ENCODE peak calls at places on chromosomes 12 and 14, in eight cellular contexts. M is RWPE2; H is Caco-2; R is nephron progenitor cell; L is mesothelial cell of epicardium; Z is CD8-positive, alpha-beta T cell; D is A549; J is psoas muscle. W is an unnamed sample.

GRCh38 chr12:100591979-100592378 is 18.5 kb downstream of the GAS2L3 start:
- DNase-seq in J (no peak), L (no peak), R (no peak), D (no peak), Z (no peak), H (no peak), M (no peak), W (no peak)

GRCh38 chr12:39401459-39401858 is 41.5 kb downstream of the KIF21A start:
- DNase-seq in M (no peak), J (no peak), R (no peak), Z (no peak), L (no peak), D (no peak), H (no peak), W (no peak)

GRCh38 chr12:111407371-111408115 is 1.8 kb downstream of the SH2B3 start:
- DNase-seq in H (no peak), Z (no peak), J (no peak), L (no peak), M (no peak), D (no peak), R (peak), W (no peak)

GRCh38 chr14:23186913-23187654 is 3.6 kb upstream of the SLC7A8 start:
- DNase-seq in M (no peak), Z (no peak), J (no peak), D (peak), H (peak), R (peak), L (no peak), W (no peak)

GRCh38 chr12:64236549-64236948 is 14.5 kb upstream of the KICS2 start:
- DNase-seq in M (no peak), Z (no peak), L (no peak), R (no peak), D (peak), J (no peak), H (peak), W (no peak)

GRCh38 chr14:102804858-102805257 is 27.6 kb downstream of the TRAF3 start:
- DNase-seq in D (no peak), M (no peak), Z (no peak), H (no peak), J (no peak), R (no peak), L (no peak), W (no peak)

GRCh38 chr14:54343276-54344121 is 53.3 kb upstream of the CDKN3 start:
- DNase-seq in D (no peak), Z (no peak), J (no peak), R (peak), H (no peak), L (no peak), M (no peak), W (no peak)

GRCh38 chr14:50831704-50832130 is 755 bp upstream of the NIN start:
- DNase-seq in M (no peak), D (peak), Z (no peak), H (no peak), R (no peak), J (no peak), L (no peak), W (no peak)

GRCh38 chr12:2797721-2798418 is 3.1 kb downstream of the FKBP4 start:
- DNase-seq in D (no peak), R (no peak), Z (no peak), H (no peak), L (no peak), M (no peak), J (no peak), W (no peak)

GRCh38 chr12:115404761-115405470 is 720.9 kb upstream of the TBX3 start:
- DNase-seq in D (peak), M (no peak), Z (no peak), R (no peak), H (no peak), J (no peak), L (no peak), W (no peak)

GRCh38 chr12:130281157-130281799 is 56.4 kb upstream of the PIWIL1 start:
- DNase-seq in L (no peak), R (peak), J (peak), M (no peak), H (peak), Z (peak), D (peak), W (peak)

GRCh38 chr14:21846227-21846885 is 172.7 kb upstream of the OR4E1 start:
- DNase-seq in D (peak), J (no peak), R (peak), Z (peak), L (no peak), M (no peak), H (peak), W (no peak)

GRCh38 chr12:6056406-6057211 is 67.9 kb downstream of the VWF start:
- DNase-seq in Z (peak), H (peak), J (no peak), M (no peak), L (no peak), D (peak), R (peak), W (no peak)
- TF ChIP-seq CTCF in Z (peak), H (peak), J (no peak), M (peak), L (no peak), D (no peak), R (no peak), W (peak)

DNA sequence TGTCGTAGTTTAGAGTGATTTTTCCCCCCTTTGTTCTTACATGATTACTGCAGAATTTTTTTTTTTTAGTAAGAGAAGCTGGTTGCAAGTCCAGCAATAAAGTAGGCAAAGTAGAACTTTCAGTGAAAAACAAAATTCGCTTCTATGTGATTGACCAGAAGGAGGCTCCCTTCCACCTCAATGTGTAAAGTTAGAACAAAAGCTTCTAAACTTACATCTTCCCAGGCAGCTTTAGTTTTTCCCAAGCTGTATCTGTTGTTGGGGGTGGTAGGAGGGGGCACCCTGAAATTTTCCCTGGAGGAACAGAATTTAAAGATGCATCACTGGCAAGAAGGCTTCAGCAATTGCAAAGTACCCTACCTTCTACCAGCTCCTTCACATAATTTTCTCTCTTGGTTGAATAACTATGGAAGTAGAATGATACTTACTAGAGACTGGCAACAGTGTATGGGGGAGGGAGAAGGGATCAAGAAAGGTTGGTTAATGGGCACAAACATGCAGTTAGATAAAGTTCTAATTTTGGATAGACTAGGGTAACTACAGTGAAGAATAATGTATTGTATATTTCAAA is 87.3 kb upstream of the E2F7 start:
- DNase-seq in R (no peak), Z (no peak), L (no peak), D (peak), H (peak), M (no peak), J (no peak), W (no peak)
- TF ChIP-seq CTCF in R (peak), Z (no peak), L (peak), D (peak), H (peak), M (peak), J (peak), W (peak)

GRCh38 chr14:36020120-36021029 is 156.1 kb downstream of the PTCSC3 start:
- DNase-seq in R (no peak), D (no peak), M (no peak), H (no peak), Z (no peak), L (no peak), J (no peak), W (no peak)
- TF ChIP-seq CTCF in R (no peak), D (no peak), M (no peak), H (no peak), Z (no peak), L (no peak), J (no peak), W (no peak)

DNA sequence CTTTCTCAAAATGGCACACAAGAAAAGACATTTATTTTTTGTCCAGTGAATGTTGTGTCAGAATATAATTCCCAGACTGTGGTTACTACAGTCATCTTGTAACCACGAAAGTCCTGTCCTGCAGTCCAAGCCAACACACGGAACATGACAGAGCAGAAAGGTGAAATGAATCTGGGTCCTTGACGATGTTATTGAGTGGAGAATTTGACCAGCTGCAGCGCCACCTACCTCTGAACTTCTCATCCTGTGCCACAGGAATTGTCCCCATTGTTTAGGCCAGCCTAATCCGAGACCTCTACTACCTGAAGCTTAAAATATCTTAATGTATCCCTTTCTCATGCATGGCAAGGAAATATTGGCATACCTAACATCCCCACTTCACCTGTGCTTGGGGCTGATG is 64.1 kb upstream of the OTX2 start:
- DNase-seq in R (peak), L (no peak), Z (no peak), J (no peak), M (no peak), H (peak), D (peak), W (no peak)
- TF ChIP-seq CTCF in R (peak), L (no peak), Z (no peak), J (no peak), M (peak), H (peak), D (peak), W (peak)